ENCODE peak calls at places on chromosome 6, in five cellular contexts. C is adipocyte, E is K562, Q is endodermal cell, Y is PC-3. W is an unnamed sample.
A peak's percentile ranks its signal among the peaks of the same experiment; 100 is the strongest.

GRCh38 chr6:152697634-152698033 is at the start of gene MYCT1:
- DNase-seq in C (no peak), E (no peak), Q (no peak), Y (no peak), W (no peak)

GRCh38 chr6:21861942-21862341 is 268.4 kb downstream of the SOX4 start:
- DNase-seq in Y (no peak), Q (no peak), E (no peak), C (no peak), W (no peak)

GRCh38 chr6:28922841-28923317 is 906 bp downstream of the TRIM27 start:
- DNase-seq in Q (no peak), C (peak; percentile 63), E (peak; percentile 63), Y (peak; percentile 39), W (peak; percentile 83)

GRCh38 chr6:2971420-2972218 is at the start of gene SERPINB6:
- DNase-seq in Q (peak; percentile 81), E (peak; percentile 90), C (peak; percentile 87), Y (peak; percentile 56), W (peak; percentile 95)

GRCh38 chr6:70957284-70957617 is 391 bp upstream of the B3GAT2 start:
- DNase-seq in Y (no peak), Q (no peak), E (no peak), C (no peak), W (no peak)

GRCh38 chr6:13331516-13332348 is 3.4 kb upstream of the TBC1D7 start:
- DNase-seq in Y (peak; percentile 73), C (peak; percentile 78), E (peak; percentile 42), Q (peak; percentile 43), W (no peak)

GRCh38 chr6:143755301-143755744 is 77.6 kb downstream of the PHACTR2 start:
- DNase-seq in C (no peak), Q (no peak), Y (no peak), E (no peak), W (no peak)

GRCh38 chr6:1482381-1483166 is 93.2 kb downstream of the FOXF2 start:
- DNase-seq in E (no peak), Q (no peak), Y (peak; percentile 69), C (no peak), W (no peak)

GRCh38 chr6:30037182-30037788 is 23.8 kb upstream of the POLR1H start:
- DNase-seq in C (peak; percentile 65), E (peak; percentile 47), Y (peak; percentile 51), Q (no peak), W (no peak)

GRCh38 chr6:30829639-30830250 is 54.6 kb upstream of the DDR1 start:
- DNase-seq in Y (peak; percentile 14), Q (peak; percentile 88), E (no peak), C (no peak), W (no peak)

GRCh38 chr6:40413231-40413755 is 173.9 kb downstream of the LRFN2 start:
- DNase-seq in Y (no peak), E (no peak), Q (no peak), C (no peak), W (peak; percentile 90)

GRCh38 chr6:25490018-25490865 is 161.8 kb upstream of the SCGN start:
- DNase-seq in Y (peak; percentile 92), C (peak; percentile 94), E (peak; percentile 39), Q (peak; percentile 93), W (peak; percentile 88)

GRCh38 chr6:156662025-156662445 is 115.1 kb upstream of the ARID1B start:
- DNase-seq in E (peak; percentile 86), Y (peak; percentile 84), Q (peak; percentile 96), C (peak; percentile 33), W (no peak)

GRCh38 chr6:69901361-69901760 is 35.0 kb downstream of the COL19A1 start:
- DNase-seq in Q (no peak), Y (no peak), E (no peak), C (no peak), W (no peak)

GRCh38 chr6:166691199-166691598 is 64.1 kb upstream of the RPS6KA2 start:
- DNase-seq in E (no peak), Q (no peak), Y (peak; percentile 76), C (peak; percentile 49), W (no peak)

GRCh38 chr6:136987526-136987925 is 57.2 kb downstream of the IL20RA start:
- DNase-seq in E (no peak), C (no peak), Q (no peak), Y (peak; percentile 59), W (no peak)

GRCh38 chr6:18388942-18389341 is 1.8 kb downstream of the RNF144B start:
- DNase-seq in E (no peak), Q (no peak), Y (peak; percentile 90), C (peak; percentile 90), W (no peak)

GRCh38 chr6:68196645-68197044 is 438.4 kb upstream of the ADGRB3 start:
- DNase-seq in Q (no peak), Y (peak; percentile 65), C (peak; percentile 3), E (peak; percentile 20), W (no peak)

GRCh38 chr6:29403801-29404200 is 8.4 kb downstream of the OR12D2 start:
- DNase-seq in Q (no peak), E (no peak), C (no peak), Y (no peak), W (no peak)

GRCh38 chr6:56497270-56497669 is 145.4 kb downstream of the DST start:
- DNase-seq in C (no peak), Y (no peak), Q (no peak), E (no peak), W (no peak)

GRCh38 chr6:128635219-128635618 is 114.8 kb upstream of the PTPRK start:
- DNase-seq in Q (no peak), E (no peak), C (no peak), Y (no peak), W (no peak)

GRCh38 chr6:28765978-28766351 is 157.8 kb downstream of the TRIM27 start:
- DNase-seq in Y (no peak), E (no peak), Q (peak; percentile 68), C (no peak), W (no peak)

GRCh38 chr6:117448011-117448410 is 22.3 kb upstream of the ROS1 start:
- DNase-seq in Y (no peak), E (no peak), Q (peak; percentile 45), C (peak; percentile 17), W (no peak)

GRCh38 chr6:30836431-30836866 is 47.9 kb upstream of the DDR1 start:
- DNase-seq in Y (no peak), Q (no peak), C (peak; percentile 96), E (no peak), W (no peak)

GRCh38 chr6:2209226-2209809 is 36.1 kb downstream of the GMDS start:
- DNase-seq in Q (peak; percentile 91), Y (peak; percentile 88), C (peak; percentile 30), E (no peak), W (no peak)

GRCh38 chr6:68343901-68344300 is 291.2 kb upstream of the ADGRB3 start:
- DNase-seq in E (peak; percentile 57), Q (peak; percentile 86), C (peak; percentile 4), Y (peak; percentile 83), W (no peak)

GRCh38 chr6:70108230-70108629 is 194.7 kb downstream of the COL9A1 start:
- DNase-seq in Q (no peak), Y (peak; percentile 54), E (peak; percentile 34), C (peak; percentile 80), W (no peak)

GRCh38 chr6:36197739-36198221 is 1.2 kb downstream of the BRPF3 start:
- DNase-seq in Q (no peak), C (no peak), E (no peak), Y (no peak), W (peak; percentile 77)

GRCh38 chr6:14559754-14560527 is 442.4 kb downstream of the CD83 start:
- DNase-seq in C (no peak), Y (peak; percentile 75), Q (no peak), E (no peak), W (no peak)

GRCh38 chr6:7590918-7591302 is 912 bp downstream of the SNRNP48 start:
- DNase-seq in C (peak; percentile 15), Y (peak; percentile 57), E (peak; percentile 34), Q (peak; percentile 43), W (no peak)
- H3K9ac ChIP-seq in C (peak overlapping the region; percentile 94), Y (peak overlapping the region; percentile 91), E (peak overlapping the region; percentile 97), Q (peak overlapping the region; percentile 59), W (peak overlapping the region; percentile 67)

DNA sequence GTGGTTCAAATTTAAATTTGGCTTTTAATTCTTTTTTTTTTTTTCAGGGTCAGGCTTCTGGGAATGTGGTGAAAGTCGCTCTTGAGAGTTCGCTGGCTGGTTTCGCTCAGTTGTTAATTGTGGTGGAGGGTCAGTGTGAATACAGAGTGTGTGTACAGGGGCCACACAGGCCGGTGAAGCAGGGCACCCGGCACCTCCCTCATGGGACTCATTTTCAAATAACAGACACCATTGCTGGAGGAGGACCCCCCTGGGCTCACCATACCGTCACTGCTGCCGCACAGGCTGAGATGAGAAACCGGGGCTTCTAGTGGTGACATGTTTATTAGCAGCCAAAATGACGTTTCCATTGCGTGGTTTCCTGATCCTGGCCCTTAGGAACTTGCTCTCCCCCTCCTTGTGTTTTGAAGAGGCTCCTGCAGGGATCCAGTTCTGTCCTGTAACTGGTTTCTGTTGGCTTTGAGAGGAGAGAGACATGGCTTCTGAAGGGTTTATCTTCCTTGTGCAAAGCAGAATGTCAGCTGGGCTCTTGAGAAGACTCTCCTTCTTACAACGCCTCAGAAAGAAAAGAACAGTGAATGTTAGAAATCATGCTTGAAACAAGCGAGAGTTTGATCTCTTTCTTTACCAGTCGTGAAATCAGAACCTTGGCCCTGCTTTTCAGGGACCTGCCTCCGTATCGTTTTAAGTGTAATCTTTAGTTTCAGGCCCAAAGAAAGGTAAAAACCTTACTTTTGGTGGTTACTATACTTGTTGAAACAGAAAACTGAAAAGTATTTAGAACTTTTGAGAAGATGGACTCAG is 37.8 kb downstream of the DUSP22 start:
- DNase-seq in Q (peak; percentile 61), C (no peak), Y (no peak), E (peak; percentile 64), W (no peak)
- H3K9me3 ChIP-seq in Q (no peaks in the 10 kb centered on the region), C (no peaks in the 10 kb centered on the region), Y (no peaks in the 10 kb centered on the region), E (no peaks in the 10 kb centered on the region), W (no peaks in the 10 kb centered on the region)

DNA sequence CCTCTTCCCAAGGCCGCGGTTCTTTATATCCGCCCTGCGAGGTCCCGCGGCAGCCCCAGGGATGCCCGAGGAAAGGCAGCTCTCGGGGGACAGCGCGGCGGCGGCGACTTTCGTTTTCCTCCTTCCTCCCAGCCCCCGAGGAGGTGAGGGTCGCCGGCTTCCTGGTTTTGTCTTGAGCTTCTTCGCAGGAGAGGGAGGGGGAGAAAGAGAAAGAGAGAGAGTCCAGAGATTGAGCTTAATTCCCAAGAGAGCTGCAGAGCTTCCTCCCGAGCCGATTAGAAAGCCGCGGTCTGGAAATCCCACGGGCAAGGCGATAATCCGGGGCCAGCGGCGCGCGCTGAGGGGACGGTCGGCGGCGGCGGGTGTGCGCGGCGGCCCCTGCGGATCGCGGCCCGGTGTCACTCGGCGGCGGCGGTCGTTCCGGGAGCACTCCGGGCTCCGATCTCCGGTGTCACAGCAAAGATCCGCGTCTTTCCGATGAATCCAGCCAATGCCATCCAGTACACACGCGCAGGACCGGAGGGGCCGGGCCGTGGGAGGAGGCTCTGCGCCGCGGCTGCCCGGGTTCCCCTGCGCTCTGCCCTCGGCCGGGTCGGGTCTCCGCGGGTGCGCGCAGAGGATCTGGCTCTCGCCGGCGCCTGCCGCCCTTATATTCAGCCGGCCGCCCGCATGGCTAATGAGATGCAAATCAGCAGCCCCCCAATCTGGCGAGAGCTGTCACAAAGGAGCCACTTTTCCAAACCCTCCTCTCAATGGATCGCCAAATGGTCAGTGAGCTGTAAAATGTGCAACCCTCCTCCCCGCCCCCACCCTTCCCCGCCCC is at the start of gene DLL1:
- DNase-seq in C (peak; percentile 76), Q (peak; percentile 88), Y (peak; percentile 13), E (no peak), W (peak; percentile 91)
- H3K9ac ChIP-seq in C (peak within 1 kb of the TSS; percentile 77), Q (no peak within 1 kb of the TSS), Y (no peak within 1 kb of the TSS), E (no peak within 1 kb of the TSS), W (no peak within 1 kb of the TSS)

DNA sequence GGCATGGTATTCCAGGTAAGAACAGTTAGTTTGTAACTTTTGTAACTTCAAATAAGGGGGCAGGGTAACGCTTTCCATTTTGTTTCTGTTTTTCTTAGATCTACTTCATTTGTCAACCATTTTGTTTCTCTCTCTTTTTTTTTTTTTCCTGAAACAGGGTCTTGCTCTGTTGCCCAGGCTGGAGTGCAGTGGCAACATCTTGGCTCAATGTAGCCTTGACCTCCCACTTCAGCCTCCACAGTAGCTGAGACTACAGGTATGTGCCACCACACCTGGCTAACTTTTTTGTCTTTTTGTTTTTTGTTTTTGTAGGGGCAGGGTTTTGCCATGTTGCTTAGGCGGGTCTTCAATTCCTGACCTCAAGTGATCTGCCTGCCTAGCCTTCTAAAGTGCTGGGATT is 32.1 kb upstream of the NHSL1 start:
- DNase-seq in E (no peak), Q (no peak), Y (no peak), C (no peak), W (no peak)
- H3K9me3 ChIP-seq in E (no peaks in the 10 kb centered on the region), Q (peaks cover 9% of the 10 kb centered on the region), Y (no peaks in the 10 kb centered on the region), C (no peaks in the 10 kb centered on the region), W (no peaks in the 10 kb centered on the region)